ENCODE peak calls at places on chromosome 13, in four cellular contexts. H is HepG2, D is GM12878, C is HCT116. M is an unnamed sample.

GRCh38 chr13:72970301-72970880 is 88.4 kb upstream of the KLF5 start:
- DNase-seq in H (no peak), D (no peak), C (no peak), M (no peak)

GRCh38 chr13:80840313-80840976 is 499.5 kb upstream of the SPRY2 start:
- DNase-seq in H (no peak), D (no peak), C (no peak), M (no peak)

GRCh38 chr13:25982908-25983307 is 68.9 kb downstream of the SHISA2 start:
- DNase-seq in H (no peak), D (no peak), C (no peak), M (no peak)

GRCh38 chr13:112575680-112576079 is 12.3 kb downstream of the TUBGCP3 start:
- DNase-seq in H (no peak), D (no peak), C (no peak), M (no peak)

GRCh38 chr13:96191367-96191766 is 101.5 kb downstream of the HS6ST3 start:
- DNase-seq in H (no peak), D (no peak), C (no peak), M (no peak)

GRCh38 chr13:41411536-41411935 is 45.8 kb upstream of the RGCC start:
- DNase-seq in H (peak; percentile 62), D (no peak), C (peak; percentile 23), M (no peak)

GRCh38 chr13:88063741-88064140 is 392.6 kb downstream of the SLITRK5 start:
- DNase-seq in H (no peak), D (no peak), C (no peak), M (no peak)

GRCh38 chr13:20399961-20400360 is 125.7 kb downstream of the CRYL1 start:
- DNase-seq in H (no peak), D (no peak), C (no peak), M (no peak)

GRCh38 chr13:74158028-74158427 is 23.8 kb upstream of the KLF12 start:
- DNase-seq in H (no peak), D (no peak), C (no peak), M (no peak)

GRCh38 chr13:19172647-19173030 is 9.0 kb downstream of the TUBA3C start:
- DNase-seq in H (no peak), D (no peak), C (no peak), M (no peak)

GRCh38 chr13:109673477-109673876 is 112.9 kb downstream of the IRS2 start:
- DNase-seq in H (no peak), D (no peak), C (no peak), M (no peak)

GRCh38 chr13:48412881-48413351 is at the start of gene LPAR6:
- DNase-seq in H (peak; percentile 95), D (no peak), C (no peak), M (no peak)

GRCh38 chr13:32728327-32728726 is 142.1 kb downstream of the PDS5B start:
- DNase-seq in H (no peak), D (no peak), C (no peak), M (no peak)

GRCh38 chr13:48078251-48078656 is 16.6 kb downstream of the MED4 start:
- DNase-seq in H (peak; percentile 42), D (peak; percentile 68), C (peak; percentile 13), M (no peak)

GRCh38 chr13:47628666-47629065 is 372.4 kb downstream of the SUCLA2 start:
- DNase-seq in H (no peak), D (no peak), C (no peak), M (no peak)

GRCh38 chr13:109790951-109791605 is 4.7 kb upstream of the IRS2 start:
- DNase-seq in H (peak; percentile 22), D (no peak), C (no peak), M (no peak)

GRCh38 chr13:109610517-109610916 is 175.9 kb downstream of the IRS2 start:
- DNase-seq in H (no peak), D (no peak), C (peak; percentile 3), M (peak; percentile 59)

GRCh38 chr13:44471686-44472085 is 98.1 kb downstream of the SERP2 start:
- DNase-seq in H (no peak), D (no peak), C (no peak), M (no peak)

GRCh38 chr13:23175920-23176319 is 4.9 kb upstream of the SGCG start:
- DNase-seq in H (no peak), D (no peak), C (peak; percentile 3), M (no peak)

GRCh38 chr13:50127726-50128291 is 112.6 kb downstream of the KCNRG start:
- DNase-seq in H (no peak), D (no peak), C (no peak), M (peak; percentile 68)

DNA sequence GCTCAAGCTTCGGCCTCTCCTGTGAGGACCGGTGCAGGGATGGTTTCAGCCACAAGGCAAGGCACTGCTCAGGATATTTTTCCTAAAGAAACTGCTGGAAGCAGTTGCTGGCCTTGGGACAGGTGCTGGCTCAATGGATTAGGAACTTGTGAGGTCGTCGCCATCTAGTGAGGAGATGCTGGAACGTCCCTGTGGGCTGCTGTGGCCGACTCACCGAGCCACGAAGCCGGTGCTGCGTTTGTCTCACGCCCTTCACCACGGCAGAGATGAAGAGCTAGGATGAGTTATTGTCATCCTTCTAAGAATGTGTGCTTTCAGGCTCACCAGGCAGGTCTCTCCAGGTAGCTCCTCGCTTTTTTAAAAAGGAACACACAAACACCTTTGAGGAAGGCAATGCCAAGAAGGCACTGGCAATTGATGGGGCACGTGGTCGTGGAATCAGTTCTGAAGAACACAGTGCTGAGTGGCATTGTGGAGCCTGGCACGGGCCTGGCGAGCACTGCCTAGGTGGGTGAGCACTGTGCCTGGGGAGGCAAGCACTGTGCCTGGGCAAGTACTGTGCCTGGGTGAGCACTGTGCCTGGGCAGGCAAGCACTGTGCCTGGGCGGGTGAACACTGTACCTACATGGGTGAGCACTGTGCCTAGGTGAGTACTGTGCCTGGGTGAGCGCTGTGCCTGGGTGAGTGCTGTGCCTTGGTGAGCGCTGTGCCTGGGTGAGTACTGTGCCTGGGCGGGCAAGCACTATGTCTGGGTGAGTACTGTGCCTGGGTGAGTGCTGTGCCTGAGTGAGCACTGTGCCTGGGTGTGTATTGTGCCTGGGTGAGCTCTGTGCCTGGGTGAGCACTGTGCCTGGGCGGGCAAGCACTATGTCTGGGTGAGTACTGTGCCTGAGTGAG is 140.4 kb downstream of the TEX29 start:
- DNase-seq in H (peak; percentile 15), D (no peak), C (peak; percentile 32), M (peak; percentile 29)
- TF ChIP-seq SRF in H (no peak), D (no peak), C (no peak), M (no peak)

GRCh38 chr13:36369268-36370107 is 23.3 kb upstream of the SPART start:
- DNase-seq in H (no peak), D (no peak), C (no peak), M (no peak)
- TF ChIP-seq SRF in H (no peak), D (no peak), C (no peak), M (no peak)

GRCh38 chr13:99577934-99578917 is 77.0 kb downstream of the TM9SF2 start:
- DNase-seq in H (peak; percentile 47), D (no peak), C (no peak), M (no peak)
- TF ChIP-seq SRF in H (no peak), D (no peak), C (no peak), M (no peak)

DNA sequence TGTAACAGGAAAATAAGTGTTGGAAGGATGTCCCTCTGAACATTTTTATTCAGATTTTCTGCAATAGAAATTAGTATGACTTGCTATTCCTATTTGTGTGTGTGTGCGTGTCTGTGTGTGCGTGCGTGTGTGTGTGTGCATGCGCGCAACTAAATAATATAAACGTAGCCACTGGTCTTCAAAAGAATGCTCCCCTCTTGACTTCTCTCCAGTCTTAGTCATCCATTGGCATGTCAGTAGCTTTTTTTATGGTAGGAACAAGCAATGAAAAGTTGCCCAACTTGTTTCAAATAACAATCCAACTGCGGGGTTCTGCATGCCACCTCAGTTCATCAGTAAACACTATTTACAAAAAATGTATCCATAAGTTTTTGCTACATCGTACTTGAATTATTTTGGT is 249.6 kb downstream of the GPC6 start:
- DNase-seq in H (peak; percentile 11), D (no peak), C (no peak), M (no peak)
- TF ChIP-seq SRF in H (no peak), D (no peak), C (no peak), M (no peak)

GRCh38 chr13:24851546-24851945 is 87.6 kb downstream of the RNF17 start:
- DNase-seq in H (no peak), D (no peak), C (no peak), M (no peak)
- TF ChIP-seq SRF in H (no peak), D (no peak), C (no peak), M (no peak)

DNA sequence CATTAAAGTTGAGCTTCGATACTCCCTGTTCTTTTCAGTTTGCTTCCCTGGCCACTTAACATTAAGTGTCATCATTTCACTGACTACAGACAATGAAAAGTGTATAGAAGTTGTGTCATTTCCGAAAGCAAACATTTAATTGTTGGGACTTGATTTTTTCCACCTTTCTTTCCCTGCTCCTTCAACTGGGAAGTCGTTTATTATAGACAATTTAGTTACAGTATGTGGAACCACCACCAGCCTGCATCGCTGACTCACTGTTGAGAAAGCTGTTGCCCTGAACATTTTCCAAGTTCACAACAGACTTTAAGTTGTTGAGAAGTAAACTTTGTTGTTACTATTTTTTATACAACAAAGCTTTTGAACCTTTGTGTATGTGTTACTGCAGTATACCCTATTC is 788.4 kb upstream of the PRR20A start:
- DNase-seq in H (no peak), D (no peak), C (no peak), M (no peak)
- TF ChIP-seq SRF in H (no peak), D (no peak), C (no peak), M (no peak)

GRCh38 chr13:61410266-61410665 is 5.4 kb downstream of the PCDH20 start:
- DNase-seq in H (no peak), D (no peak), C (no peak), M (no peak)

GRCh38 chr13:61414686-61415664 is 674 bp downstream of the PCDH20 start:
- DNase-seq in H (peak; percentile 26), D (no peak), C (no peak), M (peak; percentile 83)

GRCh38 chr13:61414136-61414535 is 1.5 kb downstream of the PCDH20 start:
- DNase-seq in H (no peak), D (no peak), C (no peak), M (no peak)

GRCh38 chr13:61413572-61413971 is 2.1 kb downstream of the PCDH20 start:
- DNase-seq in H (no peak), D (no peak), C (no peak), M (no peak)

GRCh38 chr13:61410669-61411297 is 4.9 kb downstream of the PCDH20 start:
- DNase-seq in H (peak; percentile 5), D (no peak), C (peak; percentile 2), M (no peak)
- TF ChIP-seq SRF in H (no peak), D (no peak), C (no peak), M (no peak)

GRCh38 chr13:76769238-76769859 is 116.9 kb downstream of the KCTD12 start:
- DNase-seq in H (no peak), D (no peak), C (no peak), M (no peak)

GRCh38 chr13:76762731-76763130 is 123.5 kb downstream of the KCTD12 start:
- DNase-seq in H (no peak), D (no peak), C (no peak), M (no peak)

GRCh38 chr13:76764916-76765315 is 121.3 kb downstream of the KCTD12 start:
- DNase-seq in H (no peak), D (no peak), C (no peak), M (no peak)

GRCh38 chr13:76759877-76760276 is 126.3 kb downstream of the KCTD12 start:
- DNase-seq in H (no peak), D (no peak), C (no peak), M (no peak)

GRCh38 chr13:76764429-76764828 is 121.8 kb downstream of the KCTD12 start:
- DNase-seq in H (no peak), D (no peak), C (no peak), M (no peak)
- TF ChIP-seq SRF in H (no peak), D (no peak), C (no peak), M (no peak)

GRCh38 chr13:30726192-30726591 is 9.2 kb upstream of the ALOX5AP start:
- DNase-seq in H (no peak), D (no peak), C (no peak), M (no peak)
- TF ChIP-seq SRF in H (no peak), D (no peak), C (no peak), M (no peak)

M was measured in H1.